ENCODE peak calls at places on chromosomes 12 and 14, in four cellular contexts. I, Z, E and F are unnamed samples. For H3K36me3, the result is how much of the 10 kb centered on the place peaks cover.

GRCh38 chr14:47539065-47539464 is 136.3 kb downstream of the MDGA2 start:
- DNase-seq in I (no peak), Z (peak), E (no peak), F (no peak)

GRCh38 chr12:120290541-120291312 is 976 bp downstream of the RNU4-2 start:
- DNase-seq in I (no peak), Z (no peak), E (no peak), F (no peak)

GRCh38 chr12:6347367-6348338 is 5.8 kb upstream of the TNFRSF1A start:
- DNase-seq in I (peak), Z (no peak), E (peak), F (no peak)

GRCh38 chr12:1001507-1001906 is 10.5 kb downstream of the ERC1 start:
- DNase-seq in I (no peak), Z (no peak), E (no peak), F (no peak)

GRCh38 chr14:61113561-61113960 is 132.5 kb downstream of the SLC38A6 start:
- DNase-seq in I (no peak), Z (no peak), E (no peak), F (no peak)

GRCh38 chr12:127271776-127272175 is 995.2 kb upstream of the TMEM132C start:
- DNase-seq in I (no peak), Z (no peak), E (no peak), F (no peak)

GRCh38 chr12:117294206-117294605 is 67.2 kb downstream of the NOS1 start:
- DNase-seq in I (no peak), Z (no peak), E (no peak), F (no peak)

GRCh38 chr12:32365473-32366064 is 33.8 kb upstream of the FGD4 start:
- DNase-seq in I (no peak), Z (peak), E (peak), F (peak)

GRCh38 chr12:68158427-68158826 is 1.1 kb downstream of the IFNG start:
- DNase-seq in I (no peak), Z (peak), E (no peak), F (no peak)

GRCh38 chr14:103372552-103373304 is 12.5 kb upstream of the MARK3 start:
- DNase-seq in I (peak), Z (peak), E (no peak), F (peak)

GRCh38 chr14:49467091-49467490 is 119.1 kb downstream of the RPS29 start:
- DNase-seq in I (no peak), Z (no peak), E (no peak), F (no peak)

GRCh38 chr12:26017484-26018211 is 59.2 kb downstream of the RASSF8 start:
- DNase-seq in I (no peak), Z (peak), E (no peak), F (no peak)

GRCh38 chr12:16350682-16351081 is 3.2 kb downstream of the MGST1 start:
- DNase-seq in I (no peak), Z (peak), E (no peak), F (peak)

GRCh38 chr12:16348435-16349131 is 1.1 kb downstream of the MGST1 start:
- DNase-seq in I (no peak), Z (no peak), E (no peak), F (no peak)

GRCh38 chr12:16347391-16348298 is at the start of gene MGST1:
- DNase-seq in I (no peak), Z (peak), E (peak), F (no peak)

GRCh38 chr12:16346931-16347330 is 514 bp upstream of the MGST1 start:
- DNase-seq in I (no peak), Z (peak), E (no peak), F (no peak)

DNA sequence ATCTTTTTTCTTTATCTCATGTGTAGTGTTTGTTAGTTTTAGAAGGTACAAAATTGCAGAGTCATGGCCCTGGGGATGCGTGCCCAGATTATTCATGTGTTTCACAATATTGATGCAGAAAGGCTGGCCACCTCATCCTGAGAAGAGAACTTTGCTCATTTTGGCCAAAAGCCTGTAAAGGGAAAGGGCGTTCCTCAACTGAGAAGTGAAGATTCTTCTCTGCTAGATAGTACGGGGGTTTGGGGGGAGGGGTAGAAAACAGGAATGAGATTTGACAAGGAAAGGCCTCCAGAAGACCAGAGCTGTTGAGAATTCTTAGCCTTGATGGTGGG is 1.7 kb downstream of the MGST1 start:
- DNase-seq in I (no peak), Z (peak), E (peak), F (peak)
- H3K4me3 ChIP-seq in I (peak), Z (peak), E (peak), F (no peak)

GRCh38 chr14:22657861-22658260 is 13.7 kb upstream of the OR6J1 start:
- DNase-seq in I (no peak), Z (peak), E (no peak), F (no peak)
- TF ChIP-seq CTCF in I (no peak), Z (peak), E (peak), F (peak)

GRCh38 chr12:113847856-113848255 is 118.3 kb downstream of the RBM19 start:
- DNase-seq in I (no peak), Z (no peak), E (no peak), F (no peak)
- H3K36me3 ChIP-seq in I (under half), Z (under half), E (under half), F (under half)

GRCh38 chr14:54610051-54610977 is 43.4 kb downstream of the SAMD4A start:
- DNase-seq in I (no peak), Z (no peak), E (no peak), F (no peak)
- H3K4me3 ChIP-seq in I (peak), Z (no peak), E (no peak), F (no peak)

GRCh38 chr12:24605466-24605865 is 343.4 kb downstream of the BCAT1 start:
- DNase-seq in I (no peak), Z (no peak), E (no peak), F (no peak)
- TF ChIP-seq CTCF in I (no peak), Z (no peak), E (no peak), F (no peak)

GRCh38 chr12:47983541-47984115 is 20.2 kb downstream of the TMEM106C start:
- DNase-seq in I (no peak), Z (no peak), E (no peak), F (no peak)
- H3K36me3 ChIP-seq in I (under half), Z (under half), E (under half), F (under half)

DNA sequence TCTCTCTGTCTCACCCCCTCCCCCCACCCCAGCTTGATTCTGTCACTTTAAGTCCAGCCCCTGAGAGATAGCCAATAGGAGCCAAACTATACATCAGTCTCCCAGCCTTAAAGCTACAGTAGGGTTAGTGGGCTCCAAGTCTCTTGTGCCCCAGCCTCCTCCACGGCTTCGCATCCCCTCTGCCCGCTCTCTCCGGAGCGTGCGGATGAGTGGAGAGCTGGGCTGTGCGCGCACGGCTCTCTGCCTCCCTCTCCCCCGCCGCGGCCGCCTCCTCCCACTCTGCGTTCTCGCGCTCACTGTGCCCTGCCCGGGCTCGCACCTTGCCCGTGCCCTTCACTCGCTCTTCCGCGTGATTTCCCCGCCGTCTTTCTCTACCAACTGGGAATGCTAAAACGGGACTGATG is at the start of gene ESRRB:
- DNase-seq in I (no peak), Z (no peak), E (no peak), F (no peak)
- H3K4me3 ChIP-seq in I (peak), Z (no peak), E (peak), F (no peak)

GRCh38 chr14:52124791-52125661 is 56.2 kb upstream of the NID2 start:
- DNase-seq in I (no peak), Z (peak), E (no peak), F (no peak)
- TF ChIP-seq CTCF in I (no peak), Z (no peak), E (no peak), F (no peak)

GRCh38 chr14:24146978-24147760 is at the start of gene RNF31:
- DNase-seq in I (peak), Z (peak), E (peak), F (peak)
- H3K36me3 ChIP-seq in I (under half), Z (under half), E (half or more), F (under half)